ENCODE peak calls at places on chromosomes 12 and 14, in four cellular contexts. G is HepG2, D is HCT116, M is K562. R is an unnamed sample.

GRCh38 chr12:56013482-56013881 is 7.4 kb upstream of the IKZF4 start:
- DNase-seq in G (no peak), D (no peak), M (no peak), R (no peak)

GRCh38 chr12:27176765-27177164 is 67.3 kb upstream of the STK38L start:
- DNase-seq in G (no peak), D (no peak), M (no peak), R (peak)

GRCh38 chr14:75379930-75380270 is 47.9 kb upstream of the JDP2 start:
- DNase-seq in G (no peak), D (no peak), M (no peak), R (no peak)

GRCh38 chr14:51294951-51295350 is 54.9 kb downstream of the TMX1 start:
- DNase-seq in G (no peak), D (no peak), M (no peak), R (no peak)

GRCh38 chr12:124684971-124685688 is 117.7 kb upstream of the NCOR2 start:
- DNase-seq in G (no peak), D (no peak), M (no peak), R (no peak)

GRCh38 chr12:93214523-93215289 is 163.0 kb upstream of the NUDT4 start:
- DNase-seq in G (no peak), D (no peak), M (no peak), R (no peak)

GRCh38 chr12:50117057-50117622 is 5.1 kb downstream of the COX14 start:
- DNase-seq in G (no peak), D (no peak), M (no peak), R (no peak)

GRCh38 chr12:40262657-40263056 is 37.9 kb downstream of the LRRK2 start:
- DNase-seq in G (no peak), D (no peak), M (no peak), R (no peak)

GRCh38 chr14:93675651-93676050 is 112.6 kb downstream of the PRIMA1 start:
- DNase-seq in G (no peak), D (no peak), M (no peak), R (no peak)

GRCh38 chr12:109544955-109545531 is 28.3 kb downstream of the MMAB start:
- DNase-seq in G (no peak), D (no peak), M (no peak), R (peak)

GRCh38 chr14:102007916-102008418 is 43.6 kb downstream of the DYNC1H1 start:
- DNase-seq in G (no peak), D (no peak), M (no peak), R (no peak)

GRCh38 chr12:52584156-52584682 is 10.6 kb upstream of the KRT74 start:
- DNase-seq in G (no peak), D (no peak), M (no peak), R (no peak)

GRCh38 chr12:132781938-132782337 is 20.3 kb upstream of the ANKLE2 start:
- DNase-seq in G (no peak), D (no peak), M (no peak), R (no peak)

GRCh38 chr12:46808955-46809697 is 16.7 kb downstream of the SLC38A4 start:
- DNase-seq in G (no peak), D (no peak), M (no peak), R (no peak)

GRCh38 chr14:74510211-74510931 is 16.8 kb downstream of the ISCA2 start:
- DNase-seq in G (peak), D (no peak), M (no peak), R (no peak)

GRCh38 chr14:54622189-54622958 is 55.4 kb downstream of the SAMD4A start:
- DNase-seq in G (no peak), D (no peak), M (no peak), R (peak)
- TF ChIP-seq MAX in G (no peak), D (no peak), M (no peak), R (no peak)

DNA sequence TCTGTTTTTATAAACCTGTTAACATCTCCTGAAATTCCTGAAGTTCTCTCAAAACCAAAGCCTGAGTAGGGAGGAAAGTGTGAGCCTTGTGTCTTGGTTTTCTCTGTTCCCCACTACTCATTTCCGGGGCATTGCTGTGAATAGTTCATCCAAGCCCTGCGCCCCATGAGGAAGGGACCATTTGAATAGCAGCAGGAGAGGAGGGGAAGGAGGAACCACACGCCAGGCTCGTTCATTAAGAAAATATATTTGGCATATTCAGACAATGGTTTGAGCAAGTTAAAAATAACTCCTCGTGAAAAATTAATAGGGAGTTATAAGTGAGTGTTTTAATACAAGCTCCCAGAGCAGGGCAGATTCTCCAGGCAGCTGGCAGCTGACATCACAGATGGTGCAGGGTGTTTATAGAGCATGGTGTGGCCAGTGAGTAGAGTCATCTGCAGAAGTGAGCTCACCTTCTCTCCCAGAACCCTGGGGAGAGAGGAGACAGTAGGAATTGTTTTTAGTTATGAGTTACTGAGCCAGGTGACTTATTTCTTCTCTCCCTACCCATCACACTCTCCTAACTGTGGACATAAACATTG is 29.5 kb upstream of the CISTR start:
- DNase-seq in G (no peak), D (no peak), M (no peak), R (no peak)
- TF ChIP-seq POLR2AphosphoS5 in G (no peak), D (no peak), M (no peak), R (no peak)

GRCh38 chr12:38144601-38145436 is 171.8 kb upstream of the ALG10B start:
- DNase-seq in G (no peak), D (no peak), M (no peak), R (no peak)
- TF ChIP-seq MAX in G (no peak), D (no peak), M (no peak), R (no peak)

GRCh38 chr12:106582661-106583577 is at the start of gene RFX4:
- DNase-seq in G (no peak), D (no peak), M (no peak), R (no peak)

GRCh38 chr12:106580671-106581508 is 1.9 kb upstream of the RFX4 start:
- DNase-seq in G (no peak), D (no peak), M (no peak), R (no peak)

GRCh38 chr12:106583578-106584103 is 837 bp downstream of the RFX4 start:
- DNase-seq in G (no peak), D (no peak), M (no peak), R (no peak)

GRCh38 chr12:106582264-106582591 is 576 bp upstream of the RFX4 start:
- DNase-seq in G (no peak), D (no peak), M (no peak), R (no peak)

GRCh38 chr12:106581543-106582263 is 1.1 kb upstream of the RFX4 start:
- DNase-seq in G (no peak), D (no peak), M (peak), R (no peak)
- TF ChIP-seq POLR2AphosphoS5 in G (no peak), D (no peak), M (no peak), R (no peak)

GRCh38 chr14:100857196-100857922 is 31.4 kb downstream of the MEG3 start:
- DNase-seq in G (no peak), D (no peak), M (no peak), R (no peak)
- TF ChIP-seq MAX in G (no peak), D (no peak), M (no peak), R (no peak)

GRCh38 chr12:6092784-6093722 is 31.4 kb downstream of the VWF start:
- DNase-seq in G (no peak), D (peak), M (no peak), R (peak)
- TF ChIP-seq POLR2AphosphoS5 in G (no peak), D (no peak), M (no peak), R (peak)

R was measured in endothelial cell of umbilical vein.